ENCODE peak calls at places on chromosome 2, in five cellular contexts. V, R, S, T and U are unnamed samples.

GRCh38 chr2:44715671-44716077 is 225.8 kb upstream of the SIX3 start:
- DNase-seq in R (peak; percentile 60), V (no peak), T (no peak), S (peak; percentile 24), U (no peak)

GRCh38 chr2:238238766-238239551 is 879 bp downstream of the HES6 start:
- DNase-seq in V (peak; percentile 60), S (no peak), R (no peak), T (no peak), U (peak; percentile 63)

GRCh38 chr2:31187166-31187565 is 30.1 kb downstream of the CAPN14 start:
- DNase-seq in V (peak; percentile 19), S (no peak), R (no peak), T (no peak), U (no peak)

GRCh38 chr2:62506421-62506750 is 391 bp upstream of the TMEM17 start:
- DNase-seq in R (no peak), S (no peak), T (peak; percentile 15), V (no peak), U (no peak)

GRCh38 chr2:239376942-239377531 is 23.8 kb downstream of the HDAC4 start:
- DNase-seq in T (no peak), R (no peak), S (no peak), V (no peak), U (no peak)

GRCh38 chr2:134905168-134905567 is 13.5 kb upstream of the CCNT2 start:
- DNase-seq in S (no peak), R (no peak), V (no peak), T (no peak), U (no peak)

GRCh38 chr2:174764281-174765063 is at the start of gene CHRNA1:
- DNase-seq in S (no peak), V (no peak), R (no peak), T (no peak), U (no peak)

GRCh38 chr2:166106431-166107015 is 21.3 kb downstream of the SCN1A start:
- DNase-seq in S (peak; percentile 19), R (peak; percentile 26), V (no peak), T (no peak), U (peak; percentile 31)

GRCh38 chr2:238424313-238424700 is 2.4 kb upstream of the ASB1 start:
- DNase-seq in V (no peak), T (no peak), R (no peak), S (no peak), U (no peak)

GRCh38 chr2:203783496-203784203 is 77.2 kb downstream of the CD28 start:
- DNase-seq in R (no peak), S (peak; percentile 99), V (no peak), T (no peak), U (no peak)

GRCh38 chr2:74741076-74741460 is 87.0 kb downstream of the SEMA4F start:
- DNase-seq in T (no peak), S (no peak), V (no peak), R (no peak), U (no peak)

GRCh38 chr2:74739129-74739528 is 85.1 kb downstream of the SEMA4F start:
- DNase-seq in R (no peak), V (no peak), T (no peak), S (no peak), U (no peak)

GRCh38 chr2:74739733-74740241 is 85.7 kb downstream of the SEMA4F start:
- DNase-seq in R (no peak), T (no peak), S (no peak), V (no peak), U (no peak)

GRCh38 chr2:74741651-74742050 is 87.6 kb downstream of the SEMA4F start:
- DNase-seq in V (no peak), T (no peak), R (no peak), S (no peak), U (no peak)

DNA sequence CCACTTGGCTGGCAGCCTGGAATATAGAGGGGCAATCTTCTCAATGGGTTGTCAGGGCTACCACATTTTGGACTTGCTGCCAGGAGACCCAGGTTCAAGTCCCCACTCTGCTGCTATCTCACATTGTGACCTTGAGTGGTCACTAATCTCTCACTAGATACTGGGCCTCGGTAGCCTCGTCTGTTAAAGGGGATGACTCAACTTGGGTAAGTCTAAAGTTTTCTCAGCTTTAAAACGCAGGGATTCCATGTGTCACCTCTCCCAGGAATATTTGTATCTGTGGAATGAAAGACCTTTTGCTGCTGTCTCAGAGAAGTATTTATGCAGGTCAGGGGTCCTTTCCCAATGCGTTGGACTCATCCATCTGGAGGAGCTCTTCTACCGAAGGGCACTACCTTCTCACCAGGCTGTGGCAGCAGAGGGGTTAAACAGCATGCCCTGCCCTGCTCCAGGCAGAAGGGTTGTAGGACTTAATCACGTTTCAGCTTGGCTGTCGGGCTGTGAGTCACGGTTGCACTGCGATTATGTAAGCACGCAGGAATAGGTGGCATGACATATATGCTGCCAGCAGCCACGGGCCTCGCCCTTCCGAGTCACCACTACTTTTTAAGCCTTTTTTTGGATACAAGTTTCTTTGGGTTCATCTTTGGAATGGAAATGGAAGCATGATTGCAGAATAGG is 86.5 kb downstream of the SEMA4F start:
- DNase-seq in S (peak; percentile 76), R (peak; percentile 95), V (no peak), T (no peak), U (no peak)
- TF ChIP-seq KDM1A in S (no peak), R (no peak), V (no peak), T (no peak), U (no peak)

DNA sequence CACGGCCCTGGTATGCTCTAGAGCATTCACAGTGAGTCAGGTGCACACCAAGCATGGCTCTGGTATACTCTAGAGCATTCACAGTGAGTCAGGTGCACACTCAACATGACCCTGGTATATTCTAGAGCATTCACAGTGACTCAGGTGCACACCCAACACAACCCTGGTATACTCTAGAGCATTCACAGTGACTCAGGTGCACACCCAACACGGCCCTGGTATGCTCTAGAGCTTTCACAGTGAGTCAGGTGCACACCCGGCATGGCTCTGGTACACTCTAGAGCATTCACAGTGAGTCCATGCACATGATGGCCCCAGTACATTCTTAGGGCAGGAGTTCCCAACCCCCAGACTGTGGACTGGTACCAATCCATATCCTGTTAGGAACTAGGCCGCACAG is 158.1 kb downstream of the EIPR1 start:
- DNase-seq in V (no peak), T (no peak), S (no peak), R (no peak), U (no peak)
- TF ChIP-seq KDM1A in V (no peak), T (no peak), S (no peak), R (no peak), U (no peak)

GRCh38 chr2:15141211-15141610 is 419.9 kb downstream of the NBAS start:
- DNase-seq in T (no peak), R (no peak), S (no peak), V (no peak), U (no peak)

GRCh38 chr2:15145919-15146318 is 415.2 kb downstream of the NBAS start:
- DNase-seq in T (no peak), V (no peak), S (no peak), R (no peak), U (no peak)

GRCh38 chr2:15145046-15145817 is 415.9 kb downstream of the NBAS start:
- DNase-seq in R (no peak), V (no peak), T (no peak), S (no peak), U (no peak)

GRCh38 chr2:15146960-15147359 is 414.2 kb downstream of the NBAS start:
- DNase-seq in S (no peak), T (no peak), V (no peak), R (peak; percentile 9), U (no peak)

DNA sequence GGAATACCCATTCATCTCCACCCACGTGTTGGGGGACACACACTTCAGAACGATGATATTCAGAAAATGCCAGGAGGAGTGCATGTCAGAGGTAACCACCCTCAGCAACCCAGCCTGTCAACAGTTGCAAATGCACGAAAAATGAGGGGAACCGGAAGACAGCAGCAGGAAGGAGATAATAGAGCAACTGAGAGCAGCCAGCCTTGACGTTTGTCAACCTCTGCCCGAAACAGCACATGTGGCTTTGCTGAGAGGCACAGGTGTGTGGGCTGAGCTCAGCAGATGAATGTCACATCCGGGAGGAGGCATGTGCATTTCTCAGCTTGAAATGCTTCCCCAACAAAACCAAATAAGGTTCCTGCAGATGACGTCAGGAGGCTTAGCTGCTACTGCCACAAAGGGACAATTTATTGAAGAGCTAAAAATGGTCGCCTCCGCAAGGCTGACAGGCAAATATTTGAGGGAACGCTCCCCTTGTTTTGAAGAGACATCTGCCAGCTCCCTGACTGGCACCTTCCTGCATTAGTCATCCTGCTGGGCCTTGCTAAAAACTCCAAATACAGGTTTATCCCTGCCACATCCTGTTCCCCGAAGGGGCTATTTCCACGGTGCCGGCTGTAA is 419.0 kb downstream of the NBAS start:
- DNase-seq in S (peak; percentile 18), V (no peak), T (peak; percentile 84), R (no peak), U (no peak)
- TF ChIP-seq KDM1A in S (no peak), V (no peak), T (no peak), R (no peak), U (no peak)

GRCh38 chr2:68187329-68187728 is 29.6 kb downstream of the PNO1 start:
- DNase-seq in R (no peak), S (no peak), V (no peak), T (no peak), U (no peak)

GRCh38 chr2:68193774-68194372 is 36.2 kb downstream of the PNO1 start:
- DNase-seq in V (no peak), R (peak; percentile 25), S (no peak), T (no peak), U (no peak)

GRCh38 chr2:68188831-68189230 is 31.1 kb downstream of the PNO1 start:
- DNase-seq in V (no peak), T (no peak), S (no peak), R (no peak), U (no peak)

GRCh38 chr2:68193144-68193543 is 35.5 kb downstream of the PNO1 start:
- DNase-seq in V (no peak), R (no peak), S (no peak), T (no peak), U (no peak)

DNA sequence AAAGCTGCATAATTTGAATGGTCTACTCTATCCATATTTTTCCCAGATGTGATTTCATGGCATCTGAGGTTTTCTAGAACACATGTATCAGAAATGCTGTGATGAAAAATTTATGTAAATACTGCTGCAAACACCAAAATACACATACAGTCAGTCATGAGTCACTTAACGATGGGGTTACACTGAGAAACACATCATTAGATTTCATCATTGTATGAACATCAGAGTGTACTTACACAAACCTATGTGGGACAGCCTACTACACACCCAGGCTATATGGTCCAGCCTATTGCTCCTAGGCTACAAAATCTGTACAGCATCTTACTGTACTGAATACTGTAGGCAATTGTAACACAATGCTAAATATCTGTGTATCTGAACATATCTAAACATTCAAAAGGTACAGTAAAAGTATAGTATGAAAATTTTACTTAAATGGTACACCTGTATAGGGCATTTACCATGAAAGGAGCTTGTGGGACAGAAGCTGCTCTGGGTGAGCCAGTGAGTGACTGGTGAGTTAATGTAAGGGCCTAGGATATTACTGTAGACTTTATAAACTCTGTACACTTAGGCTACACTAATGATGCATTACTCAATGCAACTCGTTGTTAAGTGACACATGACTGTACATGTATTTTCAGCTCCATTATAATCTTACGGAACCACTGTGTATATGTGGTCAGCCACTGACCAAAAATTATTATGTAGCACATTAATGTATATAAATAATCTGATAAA is 33.5 kb downstream of the PNO1 start:
- DNase-seq in S (peak; percentile 15), V (no peak), T (no peak), R (peak; percentile 72), U (no peak)
- TF ChIP-seq KDM1A in S (no peak), V (no peak), T (no peak), R (no peak), U (no peak)